ENCODE peak calls at places on chromosome 12, in seven cellular contexts. A is uterus, B is psoas muscle, R is tibial nerve, T is A549, Y is mesenchymal stem cell, H is aorta. D is an unnamed sample.

GRCh38 chr12:69396963-69397362 is 37.4 kb downstream of the YEATS4 start:
- DNase-seq in T (no peak), H (no peak), R (no peak), B (no peak), A (no peak), Y (no peak), D (no peak)

GRCh38 chr12:70853326-70853725 is 67.2 kb downstream of the PTPRR start:
- DNase-seq in B (no peak), T (no peak), A (no peak), H (no peak), Y (peak; percentile 29), R (peak; percentile 79), D (no peak)

GRCh38 chr12:92649511-92650227 is 53.1 kb upstream of the PLEKHG7 start:
- DNase-seq in A (peak; percentile 20), T (peak; percentile 93), H (peak; percentile 54), R (peak; percentile 77), Y (peak; percentile 86), B (no peak), D (peak; percentile 57)

GRCh38 chr12:57609091-57609780 is 2.0 kb upstream of the ARHGEF25 start:
- DNase-seq in A (peak; percentile 44), Y (no peak), R (no peak), H (no peak), B (no peak), T (no peak), D (no peak)

GRCh38 chr12:8823565-8824300 is 1.3 kb downstream of the A2ML1 start:
- DNase-seq in T (peak; percentile 33), A (peak; percentile 34), B (no peak), R (peak; percentile 9), H (no peak), Y (peak; percentile 34), D (peak; percentile 4)

GRCh38 chr12:132472386-132472785 is 17.6 kb upstream of the FBRSL1 start:
- DNase-seq in H (no peak), B (peak; percentile 5), A (no peak), T (no peak), R (no peak), Y (no peak), D (peak; percentile 28)

GRCh38 chr12:117165342-117165741 is 24.9 kb downstream of the FBXO21 start:
- DNase-seq in B (no peak), H (no peak), Y (no peak), A (no peak), R (no peak), T (no peak), D (no peak)

GRCh38 chr12:67446716-67447115 is 177.6 kb downstream of the CAND1 start:
- DNase-seq in A (no peak), Y (no peak), H (no peak), T (no peak), B (no peak), R (no peak), D (no peak)

GRCh38 chr12:26126340-26127284 is 1.8 kb upstream of the BHLHE41 start:
- DNase-seq in H (peak; percentile 94), R (peak; percentile 71), A (peak; percentile 87), Y (peak; percentile 90), T (peak; percentile 80), B (peak; percentile 90), D (peak; percentile 80)

GRCh38 chr12:110841007-110841406 is 5.8 kb upstream of the CCDC63 start:
- DNase-seq in R (no peak), H (no peak), T (no peak), A (no peak), B (no peak), Y (no peak), D (no peak)

GRCh38 chr12:32496946-32497345 is 97.6 kb downstream of the FGD4 start:
- DNase-seq in H (no peak), T (no peak), A (no peak), B (no peak), Y (no peak), R (no peak), D (no peak)

GRCh38 chr12:80643961-80644360 is 63.5 kb upstream of the MYF6 start:
- DNase-seq in R (no peak), B (no peak), A (no peak), H (no peak), Y (no peak), T (no peak), D (no peak)

DNA sequence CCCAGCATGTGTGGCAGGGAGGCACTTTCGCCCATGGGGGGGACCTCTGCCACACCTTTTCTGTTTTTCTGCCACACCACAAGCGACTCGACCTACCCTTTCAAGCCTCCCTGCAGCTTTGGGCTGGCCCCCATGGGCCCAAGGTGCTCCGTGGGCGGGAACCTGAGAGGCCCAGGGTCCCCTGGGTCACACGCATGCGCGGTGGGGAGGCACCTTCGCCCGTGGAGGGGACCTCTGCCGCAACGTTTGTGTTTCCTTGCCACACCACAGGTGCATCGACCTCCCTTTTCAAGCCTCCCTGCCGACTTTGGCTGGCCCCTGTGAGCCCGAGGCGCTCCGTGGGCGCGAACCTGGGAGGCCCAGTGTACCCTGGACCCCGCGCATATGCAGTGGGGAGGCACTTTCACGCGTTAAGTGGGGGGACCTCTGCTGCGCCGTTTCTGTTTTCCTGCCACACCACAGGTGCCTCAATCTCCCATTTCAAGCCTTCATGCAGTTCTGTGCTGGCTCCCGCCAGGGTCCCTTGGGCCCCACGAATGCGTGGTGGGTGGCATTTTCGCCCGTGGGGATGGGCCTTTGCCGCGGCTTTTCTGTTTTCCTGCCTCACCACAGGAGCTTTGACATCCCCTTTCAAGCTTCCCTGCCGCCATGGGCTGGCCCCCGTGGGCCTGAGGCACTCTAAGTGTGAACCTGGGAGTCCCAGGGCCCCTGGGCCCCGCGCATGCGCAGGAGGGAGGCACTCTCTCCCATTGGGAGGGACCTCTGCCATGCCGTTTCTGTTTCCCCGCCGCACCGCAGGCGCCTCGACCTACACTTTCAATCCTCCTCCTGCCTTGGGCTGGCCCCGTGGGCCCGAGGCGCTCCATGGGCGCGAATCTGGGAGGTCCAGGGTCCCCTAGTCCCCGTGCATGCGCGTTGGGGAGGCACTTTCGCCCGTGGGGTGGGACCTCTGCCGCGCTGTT is 332.2 kb downstream of the ALG10 start:
- DNase-seq in B (no peak), Y (no peak), H (no peak), T (peak; percentile 69), R (no peak), A (no peak), D (no peak)
- H3K9me3 ChIP-seq in B (no peaks in the 10 kb centered on the region), Y (no peaks in the 10 kb centered on the region), H (peaks cover 3% of the 10 kb centered on the region), T (no peaks in the 10 kb centered on the region), R (no peaks in the 10 kb centered on the region), A (no peaks in the 10 kb centered on the region), D (no peaks in the 10 kb centered on the region)

GRCh38 chr12:46524778-46525177 is 152.2 kb upstream of the SLC38A2 start:
- DNase-seq in A (peak; percentile 96), R (peak; percentile 28), T (peak; percentile 27), Y (peak; percentile 96), H (peak; percentile 86), B (peak; percentile 63), D (peak; percentile 7)

GRCh38 chr12:46522141-46522540 is 149.6 kb upstream of the SLC38A2 start:
- DNase-seq in H (no peak), A (no peak), T (no peak), B (no peak), R (no peak), Y (no peak), D (no peak)

GRCh38 chr12:46521145-46521544 is 148.6 kb upstream of the SLC38A2 start:
- DNase-seq in A (no peak), H (no peak), R (no peak), Y (peak; percentile 18), T (no peak), B (no peak), D (no peak)

GRCh38 chr12:46523863-46524770 is 151.5 kb upstream of the SLC38A2 start:
- DNase-seq in H (no peak), T (peak; percentile 96), A (no peak), R (no peak), Y (peak; percentile 98), B (no peak), D (peak; percentile 48)

DNA sequence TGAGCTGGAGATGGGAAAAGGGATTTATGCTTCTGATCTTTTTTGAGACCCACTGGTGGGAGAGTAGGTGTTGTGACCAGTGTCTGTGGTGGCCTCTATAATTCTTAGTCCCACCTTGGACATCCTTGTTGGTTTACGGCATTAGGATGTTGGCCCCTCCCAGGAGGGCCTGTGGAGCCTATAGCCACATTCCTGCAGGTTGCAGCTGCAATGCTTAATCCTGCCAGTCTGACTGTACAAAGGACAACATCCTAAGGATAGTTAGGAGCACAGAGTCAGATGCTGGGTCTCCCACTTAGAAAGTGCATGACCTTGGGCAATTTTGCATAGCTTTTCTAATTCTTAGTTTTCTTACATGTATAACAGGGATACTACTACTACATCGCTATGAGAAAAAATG is 150.9 kb upstream of the SLC38A2 start:
- DNase-seq in Y (no peak), A (no peak), R (no peak), B (no peak), T (peak; percentile 53), H (no peak), D (no peak)
- H3K4me3 ChIP-seq in Y (peak overlapping the region; percentile 3), A (no peak overlapping the region), R (no peak overlapping the region), B (no peak overlapping the region), T (peak overlapping the region; percentile 7), H (no peak overlapping the region), D (no peak overlapping the region)

DNA sequence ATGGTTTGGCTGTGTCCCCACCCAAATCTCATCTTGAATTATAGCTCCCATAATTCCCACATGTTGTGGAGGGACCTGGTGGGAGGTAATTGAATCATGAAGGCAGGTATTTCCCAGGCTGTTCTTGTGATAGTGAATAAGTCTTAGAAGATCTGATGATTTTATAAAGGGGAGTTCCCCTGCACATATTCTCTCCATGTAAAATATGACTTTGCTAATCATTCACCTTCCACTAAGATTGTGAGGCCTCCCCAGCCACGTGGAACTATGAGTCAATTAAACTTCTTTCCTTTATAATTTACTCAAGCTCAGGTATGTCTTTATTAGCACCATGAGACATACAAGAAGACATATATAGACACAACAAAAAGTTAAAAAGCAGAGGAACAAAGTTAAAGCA is 120.0 kb downstream of the CPNE8 start:
- DNase-seq in H (no peak), Y (no peak), B (no peak), A (no peak), R (no peak), T (no peak), D (no peak)
- H3K9me3 ChIP-seq in H (no peaks in the 10 kb centered on the region), Y (peaks cover 37% of the 10 kb centered on the region), B (peaks cover 7% of the 10 kb centered on the region), A (no peaks in the 10 kb centered on the region), R (no peaks in the 10 kb centered on the region), T (peaks cover 15% of the 10 kb centered on the region), D (peaks cover 24% of the 10 kb centered on the region)

GRCh38 chr12:30754383-30754749 is 385 bp downstream of the CAPRIN2 start:
- DNase-seq in T (peak; percentile 34), H (no peak), R (peak; percentile 5), B (no peak), Y (no peak), A (no peak), D (no peak)

GRCh38 chr12:30754750-30755394 is at the start of gene CAPRIN2:
- DNase-seq in B (peak; percentile 98), T (peak; percentile 97), H (peak; percentile 98), R (peak; percentile 88), A (peak; percentile 96), Y (peak; percentile 95), D (peak; percentile 98)

GRCh38 chr12:30753761-30754382 is 879 bp downstream of the CAPRIN2 start:
- DNase-seq in Y (peak; percentile 55), R (no peak), A (no peak), H (no peak), B (no peak), T (peak; percentile 19), D (no peak)

GRCh38 chr12:30756074-30756473 is 1.3 kb upstream of the CAPRIN2 start:
- DNase-seq in H (peak; percentile 42), R (no peak), A (peak; percentile 13), T (peak; percentile 31), B (peak; percentile 14), Y (no peak), D (no peak)

DNA sequence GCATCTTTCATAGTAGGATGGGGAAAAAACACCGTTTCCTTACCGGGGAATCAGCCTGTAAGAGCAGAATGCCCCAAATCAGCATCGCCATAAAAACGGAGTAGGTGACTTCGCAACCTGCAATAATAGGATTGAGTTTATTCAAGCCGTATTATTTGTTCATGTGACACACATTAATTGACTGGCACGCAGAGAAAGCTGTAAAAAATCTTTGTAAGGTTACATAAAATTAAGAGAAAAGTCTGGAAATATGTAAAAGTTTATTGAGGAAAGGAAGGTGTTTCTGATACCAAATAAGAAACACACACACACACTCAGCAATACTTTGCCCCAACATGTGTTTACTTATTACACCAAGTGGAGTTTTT is 628 bp upstream of the CAPRIN2 start:
- DNase-seq in A (no peak), Y (no peak), H (no peak), T (peak; percentile 2), B (no peak), R (no peak), D (no peak)
- H3K4me3 ChIP-seq in A (peak overlapping the region; percentile 42), Y (peak overlapping the region; percentile 94), H (peak overlapping the region; percentile 63), T (peak overlapping the region; percentile 75), B (peak overlapping the region; percentile 78), R (peak overlapping the region; percentile 81), D (peak overlapping the region; percentile 85)